ENCODE peak calls at places on chromosomes 5 and 9, in ten cellular contexts. L, N, Y, H, U, M, R, P, G and J are unnamed samples.

GRCh38 chr5:72138943-72139467 is 31.7 kb downstream of the MAP1B start:
- DNase-seq in L (peak), N (no peak), Y (no peak), H (no peak), U (no peak), M (peak), R (no peak), P (no peak), G (no peak), J (no peak)

GRCh38 chr5:131228646-131229045 is 35.2 kb upstream of the CDC42SE2 start:
- DNase-seq in L (no peak), N (no peak), Y (no peak), H (no peak), U (no peak), M (no peak), R (no peak), P (no peak), G (no peak), J (no peak)

GRCh38 chr5:123813937-123814624 is 302.1 kb downstream of the CSNK1G3 start:
- DNase-seq in L (no peak), N (no peak), Y (no peak), H (no peak), U (no peak), M (no peak), R (no peak), P (no peak), G (no peak), J (no peak)

GRCh38 chr5:368162-369084 is 46.9 kb downstream of the AHRR start:
- DNase-seq in L (no peak), N (peak), Y (no peak), H (peak), U (no peak), M (no peak), R (peak), P (no peak), G (no peak), J (peak)

GRCh38 chr5:41338276-41338675 is 124.9 kb upstream of the C6 start:
- DNase-seq in L (no peak), N (no peak), Y (no peak), H (no peak), U (no peak), M (no peak), R (no peak), P (no peak), G (no peak), J (no peak)

GRCh38 chr9:134776080-134776796 is 104.4 kb upstream of the FCN2 start:
- DNase-seq in L (no peak), N (no peak), Y (no peak), H (no peak), U (no peak), M (peak), R (no peak), P (no peak), G (no peak), J (no peak)

GRCh38 chr5:72478276-72478675 is 28.9 kb downstream of the ZNF366 start:
- DNase-seq in L (no peak), N (no peak), Y (no peak), H (no peak), U (no peak), M (no peak), R (no peak), P (no peak), G (no peak), J (no peak)

GRCh38 chr9:82488702-82489578 is 500.4 kb downstream of the SPATA31D1 start:
- DNase-seq in L (peak), N (no peak), Y (no peak), H (no peak), U (no peak), M (peak), R (no peak), P (no peak), G (no peak), J (no peak)

GRCh38 chr5:168734657-168735344 is 155.6 kb upstream of the PANK3 start:
- DNase-seq in L (no peak), N (peak), Y (no peak), H (no peak), U (no peak), M (no peak), R (peak), P (no peak), G (no peak), J (no peak)

GRCh38 chr5:143011621-143012020 is 241.4 kb downstream of the ARHGAP26 start:
- DNase-seq in L (peak), N (no peak), Y (no peak), H (no peak), U (no peak), M (peak), R (no peak), P (no peak), G (no peak), J (no peak)

GRCh38 chr5:114367029-114367428 is 5.2 kb downstream of the KCNN2 start:
- DNase-seq in L (no peak), N (no peak), Y (no peak), H (no peak), U (no peak), M (no peak), R (no peak), P (no peak), G (no peak), J (no peak)

GRCh38 chr9:16870606-16871357 is at the start of gene BNC2:
- DNase-seq in L (no peak), N (peak), Y (no peak), H (no peak), U (no peak), M (no peak), R (peak), P (peak), G (peak), J (no peak)

GRCh38 chr9:129610473-129611301 is 10.2 kb downstream of the C9orf50 start:
- DNase-seq in L (no peak), N (peak), Y (peak), H (peak), U (peak), M (no peak), R (peak), P (no peak), G (peak), J (peak)

GRCh38 chr9:10059044-10059443 is 553.8 kb downstream of the PTPRD start:
- DNase-seq in L (no peak), N (no peak), Y (no peak), H (no peak), U (no peak), M (no peak), R (no peak), P (no peak), G (peak), J (no peak)

GRCh38 chr5:76082790-76083554 is at the start of gene SV2C:
- DNase-seq in L (no peak), N (no peak), Y (no peak), H (peak), U (no peak), M (no peak), R (peak), P (no peak), G (peak), J (peak)